ENCODE peak calls at places on chromosomes 13 and 19, in four cellular contexts. W is HFF-Myc, L is foreskin fibroblast, O is fibroblast of pulmonary artery. J is an unnamed sample.

GRCh38 chr13:60661514-60661913 is 264.5 kb downstream of the TDRD3 start:
- DNase-seq in W (no peak), L (no peak), O (no peak), J (no peak)

GRCh38 chr13:30581582-30581981 is 36.1 kb upstream of the USPL1 start:
- DNase-seq in W (no peak), L (peak; percentile 42), O (peak; percentile 39), J (no peak)

GRCh38 chr19:39316627-39317321 is 3.9 kb downstream of the LRFN1 start:
- DNase-seq in W (no peak), L (no peak), O (no peak), J (no peak)

GRCh38 chr19:7744199-7744786 is 3.0 kb downstream of the CD209 start:
- DNase-seq in W (no peak), L (no peak), O (no peak), J (no peak)

GRCh38 chr19:34191355-34191962 is 19.2 kb downstream of the LSM14A start:
- DNase-seq in W (no peak), L (peak; percentile 17), O (no peak), J (no peak)

GRCh38 chr19:44671400-44671799 is at the start of gene CEACAM19:
- DNase-seq in W (no peak), L (no peak), O (no peak), J (no peak)

GRCh38 chr19:6803036-6803404 is 30.5 kb downstream of the VAV1 start:
- DNase-seq in W (no peak), L (no peak), O (no peak), J (no peak)

GRCh38 chr13:99970761-99971575 is 599 bp downstream of the ZIC5 start:
- DNase-seq in W (no peak), L (no peak), O (no peak), J (no peak)

GRCh38 chr19:2140193-2140545 is 11.2 kb downstream of the AP3D1 start:
- DNase-seq in W (no peak), L (no peak), O (no peak), J (no peak)

GRCh38 chr13:112079696-112080095 is 12.7 kb downstream of the SOX1 start:
- DNase-seq in W (no peak), L (no peak), O (peak; percentile 5), J (no peak)

GRCh38 chr13:33467556-33467955 is 182.0 kb upstream of the STARD13 start:
- DNase-seq in W (no peak), L (no peak), O (no peak), J (no peak)

GRCh38 chr13:21998279-21998678 is 327.4 kb downstream of the FGF9 start:
- DNase-seq in W (no peak), L (no peak), O (no peak), J (no peak)

GRCh38 chr13:71368301-71368700 is 498.7 kb downstream of the DACH1 start:
- DNase-seq in W (no peak), L (no peak), O (no peak), J (no peak)

GRCh38 chr13:43159007-43159406 is 135.6 kb downstream of the DNAJC15 start:
- DNase-seq in W (peak; percentile 50), L (peak; percentile 69), O (peak; percentile 67), J (no peak)

GRCh38 chr19:1122972-1123363 is 19.2 kb downstream of the GPX4 start:
- DNase-seq in W (no peak), L (peak; percentile 90), O (peak; percentile 82), J (no peak)

GRCh38 chr19:2481466-2481865 is 5.5 kb downstream of the GADD45B start:
- DNase-seq in W (no peak), L (no peak), O (no peak), J (no peak)

GRCh38 chr13:70817571-70817970 is 709.3 kb upstream of the KLHL1 start:
- DNase-seq in W (no peak), L (peak; percentile 20), O (no peak), J (no peak)

GRCh38 chr19:51719251-51719901 is 4.4 kb downstream of the HAS1 start:
- DNase-seq in W (no peak), L (no peak), O (no peak), J (no peak)

GRCh38 chr13:85724554-85725432 is 74.4 kb downstream of the SLITRK6 start:
- DNase-seq in W (no peak), L (peak; percentile 14), O (no peak), J (no peak)

GRCh38 chr13:35763805-35764170 is 287.3 kb upstream of the MAB21L1 start:
- DNase-seq in W (no peak), L (no peak), O (no peak), J (no peak)

GRCh38 chr19:37953125-37953524 is 46.1 kb downstream of the SIPA1L3 start:
- DNase-seq in W (no peak), L (peak; percentile 22), O (no peak), J (no peak)

GRCh38 chr13:66994097-66994496 is 236.0 kb downstream of the PCDH9 start:
- DNase-seq in W (no peak), L (peak; percentile 67), O (peak; percentile 79), J (no peak)

GRCh38 chr13:74134226-74134776 is at the start of gene KLF12:
- DNase-seq in W (no peak), L (peak; percentile 97), O (peak; percentile 95), J (peak; percentile 58)

GRCh38 chr13:110446570-110446880 is 115.0 kb downstream of the RAB20 start:
- DNase-seq in W (no peak), L (no peak), O (no peak), J (no peak)

GRCh38 chr19:55442372-55443044 is 592 bp downstream of the SHISA7 start:
- DNase-seq in W (no peak), L (no peak), O (no peak), J (no peak)

GRCh38 chr13:44868397-44868796 is 120.9 kb downstream of the NUFIP1 start:
- DNase-seq in W (no peak), L (no peak), O (no peak), J (no peak)

GRCh38 chr13:113836917-113837553 is 26.8 kb downstream of the GAS6 start:
- DNase-seq in W (peak; percentile 79), L (peak; percentile 90), O (peak; percentile 82), J (peak; percentile 80)

GRCh38 chr19:33941133-33941532 is 144.5 kb downstream of the KCTD15 start:
- DNase-seq in W (no peak), L (no peak), O (no peak), J (no peak)

GRCh38 chr13:92510416-92510815 is 716.2 kb upstream of the GPC6 start:
- DNase-seq in W (no peak), L (peak; percentile 30), O (peak; percentile 53), J (no peak)

GRCh38 chr19:48859711-48860572 is 8.5 kb downstream of the PLEKHA4 start:
- DNase-seq in W (no peak), L (no peak), O (no peak), J (no peak)

GRCh38 chr13:58300974-58301681 is 669.6 kb downstream of the PCDH17 start:
- DNase-seq in W (no peak), L (no peak), O (no peak), J (no peak)

GRCh38 chr13:95553614-95554385 is 1.3 kb downstream of the CLDN10 start:
- DNase-seq in W (no peak), L (no peak), O (no peak), J (no peak)

GRCh38 chr13:86486582-86486981 is 687.4 kb upstream of the SLITRK6 start:
- DNase-seq in W (no peak), L (no peak), O (no peak), J (no peak)

GRCh38 chr13:95207769-95208366 is 93.4 kb downstream of the ABCC4 start:
- DNase-seq in W (no peak), L (no peak), O (no peak), J (no peak)

GRCh38 chr19:18437481-18438330 is at the start of gene ISYNA1:
- DNase-seq in W (no peak), L (peak; percentile 71), O (peak; percentile 60), J (no peak)

GRCh38 chr19:18435848-18436631 is 1.9 kb downstream of the ISYNA1 start:
- DNase-seq in W (no peak), L (no peak), O (no peak), J (no peak)

GRCh38 chr19:18438331-18439024 is 545 bp upstream of the ISYNA1 start:
- DNase-seq in W (no peak), L (peak; percentile 41), O (peak; percentile 81), J (no peak)

GRCh38 chr19:18435185-18435841 is 2.6 kb downstream of the ISYNA1 start:
- DNase-seq in W (no peak), L (no peak), O (no peak), J (no peak)

GRCh38 chr19:18436651-18437478 is 1.1 kb downstream of the ISYNA1 start:
- DNase-seq in W (peak; percentile 70), L (peak; percentile 93), O (peak; percentile 94), J (no peak)
- TF ChIP-seq CTCF in W (no peak), L (no peak), O (no peak), J (peak; percentile 21)

DNA sequence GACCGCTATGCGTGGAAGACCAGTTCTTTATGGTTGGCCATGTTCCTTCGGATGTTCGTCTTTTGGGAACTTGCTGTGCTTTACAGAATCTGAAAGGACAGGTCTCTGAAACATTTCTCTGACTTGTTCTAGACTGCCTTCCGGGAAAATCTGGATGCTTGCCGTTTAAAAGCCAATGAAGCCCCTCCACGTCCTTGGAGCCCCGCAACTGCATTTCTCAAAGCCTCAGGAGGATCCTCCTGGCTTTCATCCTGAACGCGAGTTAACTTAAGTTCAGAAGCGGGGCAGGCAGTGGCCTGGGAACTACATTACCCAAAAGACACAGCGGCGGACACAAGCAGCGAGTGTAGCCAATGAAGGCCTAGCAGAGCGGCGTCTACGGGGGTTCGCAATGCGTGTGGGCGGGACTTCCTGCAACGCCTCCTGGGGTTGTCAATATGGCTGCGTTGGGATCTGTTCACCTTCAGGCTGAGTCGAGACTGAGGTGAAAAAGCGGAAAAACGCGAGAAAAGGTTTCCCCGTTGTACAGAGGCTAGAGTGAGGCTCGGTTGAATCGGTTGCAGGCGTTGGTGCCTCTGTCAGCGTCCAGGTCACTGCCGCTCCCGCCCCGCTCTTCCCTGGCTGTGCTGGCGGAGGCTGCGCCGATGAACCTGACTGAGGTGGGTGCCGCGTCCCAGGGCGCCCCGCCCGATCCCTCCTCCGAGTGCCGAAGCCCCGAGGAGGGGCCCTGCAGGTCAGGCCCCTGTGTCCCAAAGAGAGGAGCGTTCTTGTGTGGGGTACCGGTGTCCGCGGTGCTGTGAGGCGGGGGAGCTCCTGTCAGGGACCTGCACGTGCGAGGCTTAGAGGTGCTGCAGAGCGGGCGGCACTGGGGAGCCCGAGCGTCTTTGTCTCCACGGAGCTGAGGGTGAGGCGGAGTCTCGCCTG is at the start of gene ZNF17:
- DNase-seq in W (peak; percentile 85), L (peak; percentile 97), O (peak; percentile 96), J (peak; percentile 75)
- TF ChIP-seq CTCF in W (no peak), L (no peak), O (no peak), J (no peak)

DNA sequence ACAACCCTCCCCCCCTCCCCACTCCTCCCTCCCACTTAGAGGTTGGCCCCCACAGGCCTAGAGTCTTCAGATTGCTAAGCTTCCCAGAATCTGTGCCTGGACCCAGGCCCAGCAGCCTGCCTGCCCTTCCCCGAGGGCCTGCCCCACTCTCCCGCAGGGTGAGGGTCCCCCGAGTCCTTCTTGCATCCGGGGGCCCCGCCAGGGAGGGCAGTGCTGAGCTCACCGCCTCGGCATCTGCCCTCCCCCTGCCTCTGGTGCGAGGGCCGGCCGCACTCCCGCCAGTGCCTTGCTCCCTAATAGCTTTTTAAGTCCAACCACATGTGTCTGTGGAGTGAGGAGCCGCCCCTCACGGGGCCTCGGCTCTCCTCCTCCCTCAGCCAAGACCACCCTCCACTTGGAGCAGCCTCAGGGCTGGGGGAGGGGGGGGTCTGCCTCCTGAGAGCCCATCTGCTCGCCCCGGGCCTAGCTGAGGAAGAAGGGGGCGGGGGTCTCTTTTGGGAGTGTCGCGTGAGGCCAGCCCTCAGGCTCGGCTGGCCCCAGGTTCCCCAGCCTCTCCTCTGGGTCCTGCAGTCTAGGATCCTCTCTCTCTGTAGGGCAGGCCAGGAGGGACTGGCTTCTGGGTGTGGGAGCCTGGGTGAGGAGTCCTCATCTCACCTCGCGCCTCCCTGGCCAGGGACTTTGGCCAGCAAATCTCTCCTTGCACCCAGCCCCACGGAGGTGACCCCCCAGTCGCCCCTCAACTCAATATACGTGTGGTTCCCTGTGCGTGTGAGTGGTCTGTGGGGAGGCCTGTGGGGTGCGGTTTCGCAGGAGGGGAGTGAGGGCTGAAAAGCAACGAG is 47.2 kb downstream of the LYL1 start:
- DNase-seq in W (peak; percentile 75), L (peak; percentile 98), O (peak; percentile 95), J (peak; percentile 89)
- TF ChIP-seq CTCF in W (peak; percentile 2), L (no peak), O (no peak), J (no peak)

GRCh38 chr13:49652691-49653305 is 24.5 kb downstream of the ARL11 start:
- DNase-seq in W (no peak), L (peak; percentile 70), O (peak; percentile 35), J (no peak)
- TF ChIP-seq CTCF in W (peak; percentile 54), L (peak; percentile 55), O (peak; percentile 41), J (peak; percentile 53)